ENCODE peak calls at places on chromosomes 6 and 20, in five cellular contexts. K is H9, V is H1, M is neuronal stem cell, A is mesenchymal stem cell. Y is an unnamed sample.

GRCh38 chr6:15474196-15474595 is 188.6 kb downstream of the DTNBP1 start:
- DNase-seq in A (peak; percentile 33), V (no peak), M (no peak), K (no peak), Y (peak; percentile 70)

GRCh38 chr6:139204978-139205377 is 70.1 kb downstream of the HECA start:
- DNase-seq in M (no peak), A (no peak), V (no peak), K (no peak), Y (no peak)

GRCh38 chr6:45132059-45132458 is 196.1 kb upstream of the RUNX2 start:
- DNase-seq in V (no peak), K (no peak), M (no peak), A (peak; percentile 20), Y (no peak)

GRCh38 chr6:132491303-132491702 is 21.6 kb downstream of the STX7 start:
- DNase-seq in K (no peak), M (no peak), A (no peak), V (no peak), Y (no peak)

GRCh38 chr20:1667510-1668085 is 10.0 kb upstream of the SIRPG start:
- DNase-seq in A (no peak), M (no peak), K (no peak), V (peak; percentile 3), Y (no peak)

GRCh38 chr6:48426636-48427035 is 315.6 kb upstream of the PTCHD4 start:
- DNase-seq in V (no peak), K (no peak), A (peak; percentile 97), M (no peak), Y (no peak)

GRCh38 chr6:136113736-136114173 is 136.4 kb downstream of the MTFR2 start:
- DNase-seq in A (peak; percentile 98), K (peak; percentile 46), M (peak; percentile 63), V (no peak), Y (peak; percentile 52)

GRCh38 chr6:36724514-36725385 is 27.1 kb downstream of the RAB44 start:
- DNase-seq in K (peak; percentile 78), M (no peak), A (peak; percentile 75), V (peak; percentile 86), Y (peak; percentile 78)

GRCh38 chr6:129959358-129959930 is 58.9 kb upstream of the L3MBTL3 start:
- DNase-seq in M (no peak), K (no peak), A (no peak), V (no peak), Y (no peak)

GRCh38 chr6:35028781-35029180 is 112.4 kb downstream of the TCP11 start:
- DNase-seq in A (peak; percentile 60), V (no peak), K (no peak), M (no peak), Y (no peak)

GRCh38 chr6:165662041-165662491 is 975 bp downstream of the PDE10A start:
- DNase-seq in V (no peak), A (peak; percentile 46), M (peak; percentile 57), K (peak; percentile 59), Y (peak; percentile 79)

GRCh38 chr20:16035576-16035975 is 537.7 kb downstream of the KIF16B start:
- DNase-seq in K (no peak), M (no peak), V (no peak), A (no peak), Y (no peak)

GRCh38 chr6:167094820-167095637 is 27.9 kb upstream of the CCR6 start:
- DNase-seq in K (no peak), M (no peak), V (no peak), A (no peak), Y (no peak)

GRCh38 chr6:167097770-167098169 is 25.1 kb upstream of the CCR6 start:
- DNase-seq in V (no peak), K (no peak), A (no peak), M (no peak), Y (peak; percentile 38)

GRCh38 chr6:167096991-167097390 is 25.9 kb upstream of the CCR6 start:
- DNase-seq in M (no peak), K (no peak), V (no peak), A (no peak), Y (peak; percentile 54)

GRCh38 chr6:167094436-167094819 is 28.5 kb upstream of the CCR6 start:
- DNase-seq in V (no peak), A (no peak), K (no peak), M (no peak), Y (peak; percentile 62)

DNA sequence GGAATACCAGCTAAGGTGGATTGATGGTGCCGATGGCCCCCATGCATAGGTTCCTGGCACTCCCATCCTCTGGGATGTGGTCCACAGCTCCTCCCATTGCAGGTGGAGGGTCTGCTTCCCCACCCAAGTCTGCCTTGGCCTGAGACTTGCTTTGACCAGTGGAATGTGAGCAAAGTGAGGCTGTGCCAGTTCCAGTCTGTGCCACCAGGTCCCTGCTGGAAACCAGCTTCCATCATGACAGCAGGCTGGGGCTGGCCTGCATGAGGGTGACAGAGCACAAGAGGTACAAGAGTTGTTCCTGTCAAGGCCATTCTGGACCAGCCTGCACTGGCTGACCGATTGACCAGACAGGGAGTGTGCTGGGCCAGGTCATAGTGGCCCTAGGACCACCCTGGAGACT is 27.0 kb upstream of the CCR6 start:
- DNase-seq in M (no peak), K (no peak), V (no peak), A (no peak), Y (no peak)
- H2BK12ac ChIP-seq in M (peak overlapping the region; percentile 58), K (no peak overlapping the region), V (no peak overlapping the region), A (no peak overlapping the region), Y (no peak overlapping the region)

GRCh38 chr6:112205521-112206458 is 48.6 kb downstream of the LAMA4 start:
- DNase-seq in M (no peak), K (no peak), V (no peak), A (no peak), Y (no peak)

GRCh38 chr6:112207131-112207530 is 47.2 kb downstream of the LAMA4 start:
- DNase-seq in K (no peak), V (no peak), M (no peak), A (no peak), Y (no peak)

GRCh38 chr6:112203577-112204349 is 50.6 kb downstream of the LAMA4 start:
- DNase-seq in M (no peak), A (peak; percentile 71), K (no peak), V (no peak), Y (peak; percentile 87)

GRCh38 chr6:112202639-112203341 is 51.6 kb downstream of the LAMA4 start:
- DNase-seq in A (peak; percentile 45), K (no peak), M (no peak), V (no peak), Y (peak; percentile 58)

GRCh38 chr6:112204350-112204706 is 50.0 kb downstream of the LAMA4 start:
- DNase-seq in V (no peak), K (no peak), A (no peak), M (no peak), Y (no peak)
- H3K4me2 ChIP-seq in V (no peak overlapping the region), K (no peak overlapping the region), A (no peak overlapping the region), M (no peak overlapping the region), Y (no peak overlapping the region)

GRCh38 chr6:46629698-46630097 is 22.9 kb downstream of the CYP39A1 start:
- DNase-seq in A (no peak), M (no peak), K (no peak), V (no peak), Y (no peak)

GRCh38 chr6:46635462-46635861 is 17.2 kb downstream of the CYP39A1 start:
- DNase-seq in M (no peak), K (no peak), V (no peak), A (no peak), Y (no peak)

GRCh38 chr6:46628498-46628897 is 24.1 kb downstream of the CYP39A1 start:
- DNase-seq in A (no peak), K (no peak), V (no peak), M (no peak), Y (peak; percentile 65)

GRCh38 chr6:46628976-46629375 is 23.6 kb downstream of the CYP39A1 start:
- DNase-seq in M (no peak), K (no peak), V (no peak), A (no peak), Y (no peak)

DNA sequence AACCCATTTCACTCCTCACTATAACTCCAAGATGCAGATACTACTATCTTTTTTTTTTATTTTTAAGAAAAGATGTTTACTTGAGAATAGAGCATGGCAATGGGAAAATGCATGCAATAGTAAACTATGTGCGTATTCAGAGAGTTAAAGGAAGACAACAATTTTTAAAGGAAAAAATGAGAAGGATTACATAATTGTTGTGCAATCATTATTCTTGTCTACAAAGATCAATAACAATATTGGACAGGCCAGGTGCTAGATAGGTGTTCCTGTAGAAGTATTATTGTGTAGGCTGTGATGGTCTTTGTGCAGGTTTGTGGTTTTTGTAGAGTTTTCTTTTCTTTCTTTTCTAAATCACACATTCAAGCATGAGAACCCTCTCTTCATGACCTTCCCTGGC is 20.6 kb downstream of the CYP39A1 start:
- DNase-seq in M (no peak), A (no peak), K (no peak), V (no peak), Y (no peak)
- H2AFZ ChIP-seq in M (no peak overlapping the region), A (no peak overlapping the region), K (no peak overlapping the region), V (no peak overlapping the region), Y (no peak overlapping the region)

GRCh38 chr6:186221-186965 is 105.9 kb upstream of the DUSP22 start:
- DNase-seq in A (peak; percentile 59), V (no peak), K (no peak), M (no peak), Y (no peak)

GRCh38 chr6:188821-189655 is 103.2 kb upstream of the DUSP22 start:
- DNase-seq in K (peak; percentile 93), M (peak; percentile 75), V (peak; percentile 88), A (peak; percentile 83), Y (peak; percentile 75)

GRCh38 chr6:189676-190075 is 102.6 kb upstream of the DUSP22 start:
- DNase-seq in A (no peak), M (no peak), V (no peak), K (no peak), Y (no peak)

GRCh38 chr6:184161-184695 is 108.1 kb upstream of the DUSP22 start:
- DNase-seq in M (no peak), V (no peak), K (no peak), A (no peak), Y (no peak)

DNA sequence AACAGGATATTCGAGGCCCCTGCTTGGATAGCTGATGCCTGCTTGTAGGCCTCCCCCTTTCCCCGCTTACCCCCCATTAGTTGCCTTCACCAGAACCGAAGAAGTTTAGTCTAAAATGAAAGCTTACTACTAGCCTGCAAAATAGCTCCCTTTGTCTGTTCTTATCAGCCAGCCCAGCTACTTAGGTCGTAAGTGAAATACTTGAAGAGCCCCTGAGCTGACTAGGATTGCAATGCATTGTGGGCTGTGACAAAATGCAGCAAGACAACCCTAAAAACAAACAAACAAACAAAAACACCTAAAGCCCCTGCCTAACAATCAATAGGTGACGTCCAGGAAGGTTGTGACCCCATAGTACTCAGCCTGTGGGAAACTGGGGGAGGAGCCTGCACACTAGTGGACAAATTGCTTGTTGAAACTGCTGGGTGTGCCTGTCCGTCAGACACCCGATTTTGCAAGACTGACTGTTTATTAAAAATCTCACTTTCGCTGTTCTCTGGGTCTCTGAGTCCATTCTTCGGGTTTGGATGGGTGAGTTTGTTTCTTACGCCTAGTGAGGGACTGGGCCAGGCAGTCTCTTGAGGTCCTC is 104.9 kb upstream of the DUSP22 start:
- DNase-seq in K (no peak), V (peak; percentile 30), A (peak; percentile 8), M (no peak), Y (no peak)
- H2BK12ac ChIP-seq in K (no peak overlapping the region), V (no peak overlapping the region), A (no peak overlapping the region), M (no peak overlapping the region), Y (no peak overlapping the region)

DNA sequence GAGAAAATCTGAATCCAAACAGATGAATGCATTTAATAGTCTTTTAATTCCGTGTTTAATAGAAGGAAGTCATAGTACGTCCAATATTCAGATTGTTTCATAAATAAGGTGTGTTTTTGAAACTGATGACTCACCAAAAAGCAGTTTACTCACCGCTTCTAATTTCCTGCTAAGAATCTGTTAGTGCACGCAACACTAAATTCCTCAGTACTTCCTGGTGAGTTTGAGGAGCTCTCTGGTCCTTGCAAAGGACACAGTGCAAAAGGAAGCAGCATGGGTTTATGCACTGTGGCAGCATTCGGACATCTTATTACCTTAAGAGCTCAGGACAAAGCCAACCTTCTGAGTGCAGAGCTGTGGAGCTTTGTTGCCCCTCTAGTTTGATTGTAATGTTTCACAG is 2.3 kb upstream of the ADGRF1 start:
- DNase-seq in V (no peak), K (no peak), A (peak; percentile 46), M (no peak), Y (no peak)
- H3K4me2 ChIP-seq in V (no peak overlapping the region), K (no peak overlapping the region), A (no peak overlapping the region), M (no peak overlapping the region), Y (no peak overlapping the region)